ENCODE peak calls at places on chromosomes 11 and 22, in eight cellular contexts. One of them, this sample, is unnamed.

GRCh38 chr11:66070604-66071325 is 693 bp downstream of the PACS1 start:
- DNase-seq in spleen: peak; percentile 90
- DNase-seq in left lung: peak; percentile 89
- DNase-seq in BE2C: peak; percentile 50
- DNase-seq in cardiac muscle cell: peak; percentile 51
- DNase-seq in transverse colon: peak; percentile 43
- DNase-seq in PC-3: peak; percentile 47
- DNase-seq in adrenal gland: peak; percentile 73
- DNase-seq in this sample: no peak

GRCh38 chr11:2436013-2436520 is 8.2 kb downstream of the TRPM5 start:
- DNase-seq in spleen: peak; percentile 73
- DNase-seq in left lung: peak; percentile 60
- DNase-seq in BE2C: no peak
- DNase-seq in cardiac muscle cell: no peak
- DNase-seq in transverse colon: no peak
- DNase-seq in PC-3: no peak
- DNase-seq in adrenal gland: no peak
- DNase-seq in this sample: no peak

GRCh38 chr11:22076215-22076930 is 116.5 kb upstream of the ANO5 start:
- DNase-seq in spleen: no peak
- DNase-seq in left lung: no peak
- DNase-seq in BE2C: no peak
- DNase-seq in cardiac muscle cell: no peak
- DNase-seq in transverse colon: no peak
- DNase-seq in PC-3: no peak
- DNase-seq in adrenal gland: no peak
- DNase-seq in this sample: no peak

GRCh38 chr11:11446562-11446961 is 93.5 kb upstream of the CSNK2A3 start:
- DNase-seq in spleen: no peak
- DNase-seq in left lung: no peak
- DNase-seq in BE2C: no peak
- DNase-seq in cardiac muscle cell: no peak
- DNase-seq in transverse colon: no peak
- DNase-seq in PC-3: no peak
- DNase-seq in adrenal gland: no peak
- DNase-seq in this sample: no peak

GRCh38 chr11:10375280-10376048 is 70.6 kb downstream of the ADM start:
- DNase-seq in spleen: no peak
- DNase-seq in left lung: no peak
- DNase-seq in BE2C: no peak
- DNase-seq in cardiac muscle cell: no peak
- DNase-seq in transverse colon: no peak
- DNase-seq in PC-3: peak; percentile 93
- DNase-seq in adrenal gland: no peak
- DNase-seq in this sample: peak; percentile 77

GRCh38 chr22:18110194-18110943 is at the start of gene TUBA8:
- DNase-seq in spleen: peak; percentile 77
- DNase-seq in left lung: no peak
- DNase-seq in BE2C: peak; percentile 40
- DNase-seq in cardiac muscle cell: peak; percentile 66
- DNase-seq in transverse colon: peak; percentile 25
- DNase-seq in PC-3: peak; percentile 27
- DNase-seq in adrenal gland: peak; percentile 53
- DNase-seq in this sample: peak; percentile 14

GRCh38 chr11:94934836-94935235 is 38.5 kb downstream of the CWC15 start:
- DNase-seq in spleen: no peak
- DNase-seq in left lung: no peak
- DNase-seq in BE2C: no peak
- DNase-seq in cardiac muscle cell: no peak
- DNase-seq in transverse colon: no peak
- DNase-seq in PC-3: no peak
- DNase-seq in adrenal gland: no peak
- DNase-seq in this sample: no peak

GRCh38 chr11:112292785-112293407 is 32.2 kb upstream of the PLET1 start:
- DNase-seq in spleen: no peak
- DNase-seq in left lung: no peak
- DNase-seq in BE2C: no peak
- DNase-seq in cardiac muscle cell: no peak
- DNase-seq in transverse colon: no peak
- DNase-seq in PC-3: peak; percentile 87
- DNase-seq in adrenal gland: peak; percentile 59
- DNase-seq in this sample: peak; percentile 81

GRCh38 chr11:1224491-1225385 is 1.9 kb downstream of the MUC5B start:
- DNase-seq in spleen: peak; percentile 63
- DNase-seq in left lung: peak; percentile 61
- DNase-seq in BE2C: peak; percentile 3
- DNase-seq in cardiac muscle cell: no peak
- DNase-seq in transverse colon: peak; percentile 81
- DNase-seq in PC-3: peak; percentile 28
- DNase-seq in adrenal gland: peak; percentile 7
- DNase-seq in this sample: no peak

GRCh38 chr22:20258584-20259335 is 9.4 kb downstream of the RTN4R start:
- DNase-seq in spleen: no peak
- DNase-seq in left lung: no peak
- DNase-seq in BE2C: no peak
- DNase-seq in cardiac muscle cell: no peak
- DNase-seq in transverse colon: no peak
- DNase-seq in PC-3: no peak
- DNase-seq in adrenal gland: no peak
- DNase-seq in this sample: no peak

GRCh38 chr22:20760084-20760483 is 13.8 kb upstream of the SERPIND1 start:
- DNase-seq in spleen: no peak
- DNase-seq in left lung: no peak
- DNase-seq in BE2C: no peak
- DNase-seq in cardiac muscle cell: no peak
- DNase-seq in transverse colon: no peak
- DNase-seq in PC-3: no peak
- DNase-seq in adrenal gland: no peak
- DNase-seq in this sample: no peak

GRCh38 chr11:57324154-57324885 is 432 bp downstream of the TNKS1BP1 start:
- DNase-seq in spleen: peak; percentile 89
- DNase-seq in left lung: peak; percentile 84
- DNase-seq in BE2C: peak; percentile 58
- DNase-seq in cardiac muscle cell: peak; percentile 76
- DNase-seq in transverse colon: peak; percentile 49
- DNase-seq in PC-3: peak; percentile 20
- DNase-seq in adrenal gland: peak; percentile 64
- DNase-seq in this sample: peak; percentile 34

GRCh38 chr11:36356201-36356600 is 60.1 kb downstream of the PRR5L start:
- DNase-seq in spleen: no peak
- DNase-seq in left lung: no peak
- DNase-seq in BE2C: no peak
- DNase-seq in cardiac muscle cell: no peak
- DNase-seq in transverse colon: peak; percentile 57
- DNase-seq in PC-3: no peak
- DNase-seq in adrenal gland: no peak
- DNase-seq in this sample: no peak

GRCh38 chr11:29957406-29957805 is 59.4 kb downstream of the KCNA4 start:
- DNase-seq in spleen: no peak
- DNase-seq in left lung: no peak
- DNase-seq in BE2C: no peak
- DNase-seq in cardiac muscle cell: no peak
- DNase-seq in transverse colon: no peak
- DNase-seq in PC-3: no peak
- DNase-seq in adrenal gland: no peak
- DNase-seq in this sample: no peak

GRCh38 chr22:37930270-37930951 is 23.0 kb downstream of the C22orf23 start:
- DNase-seq in spleen: no peak
- DNase-seq in left lung: no peak
- DNase-seq in BE2C: peak; percentile 48
- DNase-seq in cardiac muscle cell: no peak
- DNase-seq in transverse colon: no peak
- DNase-seq in PC-3: peak; percentile 31
- DNase-seq in adrenal gland: peak; percentile 33
- DNase-seq in this sample: no peak

GRCh38 chr11:94678236-94678635 is 89.9 kb upstream of the AMOTL1 start:
- DNase-seq in spleen: no peak
- DNase-seq in left lung: no peak
- DNase-seq in BE2C: no peak
- DNase-seq in cardiac muscle cell: no peak
- DNase-seq in transverse colon: no peak
- DNase-seq in PC-3: peak; percentile 97
- DNase-seq in adrenal gland: no peak
- DNase-seq in this sample: no peak

GRCh38 chr22:29037340-29037932 is 24.2 kb downstream of the C22orf31 start:
- DNase-seq in spleen: no peak
- DNase-seq in left lung: no peak
- DNase-seq in BE2C: no peak
- DNase-seq in cardiac muscle cell: no peak
- DNase-seq in transverse colon: no peak
- DNase-seq in PC-3: no peak
- DNase-seq in adrenal gland: no peak
- DNase-seq in this sample: no peak

GRCh38 chr11:77561257-77561656 is 28.5 kb upstream of the AQP11 start:
- DNase-seq in spleen: no peak
- DNase-seq in left lung: no peak
- DNase-seq in BE2C: no peak
- DNase-seq in cardiac muscle cell: no peak
- DNase-seq in transverse colon: no peak
- DNase-seq in PC-3: no peak
- DNase-seq in adrenal gland: no peak
- DNase-seq in this sample: no peak

GRCh38 chr11:77559686-77560425 is 29.9 kb upstream of the AQP11 start:
- DNase-seq in spleen: no peak
- DNase-seq in left lung: no peak
- DNase-seq in BE2C: no peak
- DNase-seq in cardiac muscle cell: no peak
- DNase-seq in transverse colon: no peak
- DNase-seq in PC-3: peak; percentile 86
- DNase-seq in adrenal gland: peak; percentile 71
- DNase-seq in this sample: peak; percentile 88

GRCh38 chr11:77558380-77558779 is 31.4 kb upstream of the AQP11 start:
- DNase-seq in spleen: no peak
- DNase-seq in left lung: no peak
- DNase-seq in BE2C: no peak
- DNase-seq in cardiac muscle cell: no peak
- DNase-seq in transverse colon: no peak
- DNase-seq in PC-3: no peak
- DNase-seq in adrenal gland: no peak
- DNase-seq in this sample: no peak

GRCh38 chr11:77560605-77561004 is 29.1 kb upstream of the AQP11 start:
- DNase-seq in spleen: no peak
- DNase-seq in left lung: no peak
- DNase-seq in BE2C: no peak
- DNase-seq in cardiac muscle cell: no peak
- DNase-seq in transverse colon: no peak
- DNase-seq in PC-3: peak; percentile 65
- DNase-seq in adrenal gland: no peak
- DNase-seq in this sample: peak; percentile 47

DNA sequence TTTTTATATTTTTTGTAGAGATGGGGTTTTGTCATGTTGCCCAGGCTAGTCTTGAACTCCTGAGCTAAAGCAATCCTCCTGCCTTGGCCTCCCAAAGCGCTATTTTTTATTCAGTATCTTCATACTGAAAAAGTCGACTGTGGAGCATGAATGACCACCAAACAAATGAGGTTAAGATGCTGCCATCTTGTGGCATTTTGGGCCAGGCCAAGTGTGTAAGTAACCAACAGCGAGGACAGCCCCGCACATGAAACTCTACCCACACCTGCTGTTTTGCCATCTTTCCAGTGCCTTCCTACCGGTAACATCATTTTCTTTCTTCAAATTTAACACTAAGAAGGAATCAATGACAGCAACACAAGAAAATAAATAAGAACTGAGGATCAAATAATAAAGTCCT is 32.2 kb upstream of the AQP11 start:
- DNase-seq in spleen: no peak
- DNase-seq in left lung: no peak
- DNase-seq in BE2C: peak; percentile 49
- DNase-seq in cardiac muscle cell: peak; percentile 9
- DNase-seq in transverse colon: no peak
- DNase-seq in PC-3: peak; percentile 57
- DNase-seq in adrenal gland: no peak
- DNase-seq in this sample: peak; percentile 16
- TF ChIP-seq CTCF in spleen: no peak
- TF ChIP-seq CTCF in left lung: no peak
- TF ChIP-seq CTCF in BE2C: peak; percentile 70
- TF ChIP-seq CTCF in cardiac muscle cell: peak; percentile 6
- TF ChIP-seq CTCF in transverse colon: peak; percentile 10
- TF ChIP-seq CTCF in PC-3: peak; percentile 64
- TF ChIP-seq CTCF in adrenal gland: no peak
- TF ChIP-seq CTCF in this sample: peak; percentile 56

DNA sequence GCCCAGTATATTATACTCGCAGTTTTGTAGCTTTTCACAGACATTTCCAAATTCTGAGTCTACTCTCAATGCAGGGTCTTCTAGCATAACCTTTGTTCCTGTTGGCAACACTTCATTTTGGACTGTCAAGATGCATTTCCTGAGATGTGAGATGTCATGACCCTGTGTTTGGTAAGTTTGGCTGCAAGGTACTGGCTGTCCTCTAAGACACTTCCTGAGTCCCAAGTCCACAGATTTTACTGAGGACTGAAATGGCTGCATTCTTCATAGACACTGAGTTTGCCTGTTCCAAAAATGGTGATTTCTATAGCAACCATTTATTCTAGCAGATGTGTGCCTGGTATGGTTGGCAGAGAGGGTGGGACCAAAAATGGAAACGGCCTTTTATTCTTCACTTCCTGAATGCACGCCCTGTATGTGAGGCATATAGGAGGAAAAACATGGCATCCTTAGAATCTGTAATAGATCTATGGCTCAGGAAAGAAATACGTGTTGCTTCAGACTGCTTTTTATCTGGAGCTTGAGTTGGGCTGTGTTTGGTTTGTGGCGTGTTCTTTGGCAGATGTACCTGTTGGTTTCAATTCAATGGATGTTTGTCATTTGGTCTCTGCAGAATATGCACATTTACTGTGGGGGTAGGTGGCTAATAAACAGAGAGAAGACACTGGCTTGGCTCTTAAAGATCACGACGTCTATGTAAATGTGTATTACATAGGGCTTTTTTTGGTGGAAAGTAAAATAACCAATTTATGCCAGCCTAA is 62.4 kb downstream of the ZBTB16 start:
- DNase-seq in spleen: no peak
- DNase-seq in left lung: no peak
- DNase-seq in BE2C: no peak
- DNase-seq in cardiac muscle cell: no peak
- DNase-seq in transverse colon: no peak
- DNase-seq in PC-3: no peak
- DNase-seq in adrenal gland: no peak
- DNase-seq in this sample: no peak
- H3K27me3 ChIP-seq in spleen: no peaks in the 10 kb centered on the region
- H3K27me3 ChIP-seq in left lung: no peaks in the 10 kb centered on the region
- H3K27me3 ChIP-seq in BE2C: peaks cover 40% of the 10 kb centered on the region
- H3K27me3 ChIP-seq in cardiac muscle cell: no peaks in the 10 kb centered on the region
- H3K27me3 ChIP-seq in transverse colon: no peaks in the 10 kb centered on the region
- H3K27me3 ChIP-seq in PC-3: peaks cover 89% of the 10 kb centered on the region
- H3K27me3 ChIP-seq in adrenal gland: no peaks in the 10 kb centered on the region
- H3K27me3 ChIP-seq in this sample: peaks cover 16% of the 10 kb centered on the region

GRCh38 chr11:34105079-34105956 is at the start of gene NAT10:
- DNase-seq in spleen: peak; percentile 98
- DNase-seq in left lung: peak; percentile 97
- DNase-seq in BE2C: peak; percentile 92
- DNase-seq in cardiac muscle cell: peak; percentile 99
- DNase-seq in transverse colon: peak; percentile 98
- DNase-seq in PC-3: peak; percentile 98
- DNase-seq in adrenal gland: peak; percentile 99
- DNase-seq in this sample: peak; percentile 98
- TF ChIP-seq CTCF in spleen: peak; percentile 49
- TF ChIP-seq CTCF in left lung: peak; percentile 18
- TF ChIP-seq CTCF in BE2C: no peak
- TF ChIP-seq CTCF in cardiac muscle cell: peak; percentile 16
- TF ChIP-seq CTCF in transverse colon: no peak
- TF ChIP-seq CTCF in PC-3: no peak
- TF ChIP-seq CTCF in adrenal gland: peak; percentile 2
- TF ChIP-seq CTCF in this sample: peak; percentile 22

GRCh38 chr22:27580311-27580897 is 221.2 kb downstream of the MN1 start:
- DNase-seq in spleen: peak; percentile 52
- DNase-seq in left lung: no peak
- DNase-seq in BE2C: no peak
- DNase-seq in cardiac muscle cell: no peak
- DNase-seq in transverse colon: no peak
- DNase-seq in PC-3: no peak
- DNase-seq in adrenal gland: no peak
- DNase-seq in this sample: no peak
- H3K27me3 ChIP-seq in spleen: peaks cover 47% of the 10 kb centered on the region
- H3K27me3 ChIP-seq in left lung: peaks cover 9% of the 10 kb centered on the region
- H3K27me3 ChIP-seq in BE2C: peaks cover 9% of the 10 kb centered on the region
- H3K27me3 ChIP-seq in cardiac muscle cell: no peaks in the 10 kb centered on the region
- H3K27me3 ChIP-seq in transverse colon: no peaks in the 10 kb centered on the region
- H3K27me3 ChIP-seq in PC-3: no peaks in the 10 kb centered on the region
- H3K27me3 ChIP-seq in adrenal gland: no peaks in the 10 kb centered on the region
- H3K27me3 ChIP-seq in this sample: no peaks in the 10 kb centered on the region

This sample was measured in brain microvascular endothelial cell.